ENCODE peak calls at places on chromosomes 11 and 22, in five cellular contexts. A is HFFc6, H is AG10803, D is GM12864, Q is choroid plexus epithelial cell. K is an unnamed sample.

GRCh38 chr11:102495161-102496042 is 35.1 kb downstream of the MMP7 start:
- DNase-seq in A (peak; percentile 78), H (peak; percentile 90), D (peak; percentile 55), Q (peak; percentile 95), K (no peak)

GRCh38 chr22:42994917-42995562 is 19.9 kb downstream of the PACSIN2 start:
- DNase-seq in A (peak; percentile 95), D (no peak), H (peak; percentile 93), Q (peak; percentile 93), K (peak; percentile 76)

GRCh38 chr22:20471126-20471833 is 24.3 kb downstream of the KLHL22 start:
- DNase-seq in Q (no peak), D (no peak), H (no peak), A (no peak), K (no peak)

GRCh38 chr11:125341676-125342075 is 154.4 kb downstream of the FEZ1 start:
- DNase-seq in A (no peak), H (no peak), Q (no peak), D (no peak), K (no peak)

GRCh38 chr11:129191649-129192048 is 476 bp downstream of the ARHGAP32 start:
- DNase-seq in D (no peak), Q (no peak), H (no peak), A (no peak), K (no peak)

GRCh38 chr11:72561856-72562255 is 112.4 kb downstream of the PDE2A start:
- DNase-seq in D (no peak), Q (no peak), A (no peak), H (no peak), K (no peak)

GRCh38 chr22:34914871-34915270 is 151.1 kb upstream of the ISX start:
- DNase-seq in Q (no peak), D (no peak), H (peak; percentile 54), A (no peak), K (no peak)

GRCh38 chr22:39024923-39025322 is 4.0 kb downstream of the APOBEC3D start:
- DNase-seq in A (no peak), Q (no peak), H (no peak), D (no peak), K (no peak)

GRCh38 chr22:42270512-42271190 is at the start of gene TCF20:
- DNase-seq in H (peak; percentile 60), D (peak; percentile 36), Q (peak; percentile 71), A (peak; percentile 52), K (peak; percentile 69)

GRCh38 chr11:108636222-108636621 is 28.6 kb upstream of the DDX10 start:
- DNase-seq in D (no peak), H (no peak), A (no peak), Q (no peak), K (no peak)

GRCh38 chr22:34096770-34097169 is 176.5 kb upstream of the LARGE1 start:
- DNase-seq in D (no peak), Q (no peak), A (no peak), H (no peak), K (no peak)

GRCh38 chr11:130765369-130765768 is 150.9 kb downstream of the SNX19 start:
- DNase-seq in H (no peak), D (no peak), Q (no peak), A (no peak), K (no peak)

GRCh38 chr11:30046211-30046945 is 29.5 kb upstream of the KCNA4 start:
- DNase-seq in D (no peak), Q (no peak), A (no peak), H (no peak), K (no peak)

GRCh38 chr11:87036756-87037449 is 831 bp upstream of the TMEM135 start:
- DNase-seq in A (no peak), H (no peak), Q (peak; percentile 17), D (no peak), K (no peak)

GRCh38 chr11:708511-708910 is 2.5 kb downstream of the EPS8L2 start:
- DNase-seq in A (no peak), Q (no peak), H (no peak), D (no peak), K (no peak)

GRCh38 chr11:68146010-68146540 is 24.9 kb upstream of the CHKA start:
- DNase-seq in H (no peak), D (no peak), A (no peak), Q (no peak), K (peak; percentile 88)

GRCh38 chr11:97856666-97857065 is 1164.1 kb upstream of the CNTN5 start:
- DNase-seq in Q (no peak), D (no peak), H (no peak), A (no peak), K (no peak)

GRCh38 chr11:5891216-5891800 is 1.7 kb upstream of the OR52E5 start:
- DNase-seq in D (no peak), A (no peak), Q (peak; percentile 30), H (peak; percentile 9), K (no peak)

GRCh38 chr11:13207665-13208594 is 69.7 kb upstream of the BMAL1 start:
- DNase-seq in H (peak; percentile 85), D (no peak), A (peak; percentile 54), Q (peak; percentile 95), K (peak; percentile 63)

GRCh38 chr11:15127341-15127740 is 12.6 kb downstream of the INSC start:
- DNase-seq in D (no peak), H (peak; percentile 78), A (peak; percentile 74), Q (peak; percentile 67), K (peak; percentile 32)

GRCh38 chr11:116357769-116358544 is 414.8 kb downstream of the BUD13 start:
- DNase-seq in H (no peak), Q (no peak), A (no peak), D (no peak), K (no peak)

GRCh38 chr11:111633756-111634362 is 31.6 kb downstream of the SIK2 start:
- DNase-seq in H (peak; percentile 34), Q (peak; percentile 47), D (no peak), A (no peak), K (no peak)

GRCh38 chr22:32531955-32532818 is 57.6 kb downstream of the FBXO7 start:
- DNase-seq in A (peak; percentile 92), Q (peak; percentile 86), D (no peak), H (peak; percentile 97), K (peak; percentile 93)

GRCh38 chr11:10155793-10156490 is 138.1 kb downstream of the SBF2 start:
- DNase-seq in H (no peak), A (no peak), Q (no peak), D (no peak), K (no peak)

GRCh38 chr11:49442669-49443068 is 234.3 kb upstream of the FOLH1 start:
- DNase-seq in H (no peak), D (no peak), Q (no peak), A (no peak), K (no peak)

DNA sequence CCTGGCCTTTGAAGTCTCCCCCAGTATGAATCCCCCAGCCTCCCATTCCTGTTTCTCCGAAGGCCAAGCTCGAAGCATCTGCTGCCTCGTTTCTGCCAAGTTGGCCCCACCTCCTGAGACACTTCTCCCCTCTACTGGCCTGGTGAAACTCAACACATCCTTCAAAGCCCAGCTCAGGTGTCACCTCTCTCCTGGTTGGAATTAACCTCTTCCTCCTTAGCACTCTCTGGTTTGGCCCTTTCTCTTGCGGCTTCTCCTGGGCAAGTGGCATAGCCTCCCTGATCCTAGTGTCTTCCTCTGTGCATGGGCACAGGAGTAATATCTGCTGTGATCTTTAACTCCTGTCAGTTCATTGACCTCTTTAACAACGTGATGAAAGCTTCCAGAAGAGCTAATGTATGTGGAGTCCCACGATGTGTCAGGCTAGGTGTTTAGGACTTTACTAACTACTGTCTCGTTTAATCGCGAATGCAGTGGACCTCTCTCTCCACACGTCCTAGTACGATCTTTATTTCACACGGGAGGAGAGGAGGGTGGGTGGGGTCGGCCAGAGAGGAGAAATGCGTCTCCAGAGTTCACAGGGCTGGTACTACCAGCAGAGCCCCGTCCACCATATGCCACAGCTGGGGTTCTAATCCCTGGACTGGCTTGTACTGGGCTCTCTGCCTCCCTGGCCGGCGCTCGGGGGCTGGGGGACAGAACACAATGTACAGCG is 824 bp upstream of the PTPRJ start:
- DNase-seq in D (no peak), H (no peak), A (no peak), Q (no peak), K (no peak)
- TF ChIP-seq CTCF in D (no peak), H (no peak), A (no peak), Q (no peak), K (no peak)

DNA sequence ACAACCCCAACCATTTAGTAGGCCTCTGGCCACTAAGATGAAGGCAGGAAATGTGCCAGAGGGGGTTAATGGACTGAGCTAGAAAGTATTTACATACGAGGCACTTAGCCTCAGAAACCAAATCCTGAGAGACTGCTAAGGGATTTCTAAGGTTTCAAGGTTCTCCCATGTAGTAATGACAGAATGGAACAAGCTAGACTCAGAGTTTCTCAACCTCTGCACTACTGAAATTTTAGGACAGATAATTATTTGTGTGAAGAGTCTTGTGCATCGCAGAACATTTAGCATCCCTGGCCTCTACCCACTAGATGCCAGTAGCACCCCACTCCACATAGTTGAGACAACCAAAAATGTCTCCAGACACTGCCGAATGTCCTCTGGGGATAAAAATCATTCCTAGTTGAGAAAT is 54.8 kb upstream of the CHRM4 start:
- DNase-seq in A (peak; percentile 19), Q (peak; percentile 60), H (peak; percentile 34), D (no peak), K (no peak)
- TF ChIP-seq CTCF in A (peak; percentile 45), Q (peak; percentile 53), H (peak; percentile 41), D (no peak), K (no peak)

GRCh38 chr22:46761539-46762237 is 762 bp upstream of the TBC1D22A start:
- DNase-seq in A (no peak), D (no peak), Q (no peak), H (no peak), K (no peak)

GRCh38 chr22:46761017-46761416 is 1.4 kb upstream of the TBC1D22A start:
- DNase-seq in D (no peak), A (no peak), Q (no peak), H (no peak), K (no peak)

GRCh38 chr22:46764140-46764680 is 1.8 kb downstream of the TBC1D22A start:
- DNase-seq in H (no peak), Q (no peak), A (no peak), D (no peak), K (no peak)

GRCh38 chr22:46763051-46763705 is 728 bp downstream of the TBC1D22A start:
- DNase-seq in Q (peak; percentile 93), D (peak; percentile 83), H (no peak), A (no peak), K (peak; percentile 90)

GRCh38 chr22:46762238-46763050 is at the start of gene TBC1D22A:
- DNase-seq in D (peak; percentile 83), H (peak; percentile 92), A (peak; percentile 88), Q (peak; percentile 96), K (peak; percentile 96)
- TF ChIP-seq CTCF in D (no peak), H (no peak), A (peak; percentile 36), Q (peak; percentile 9), K (no peak)

DNA sequence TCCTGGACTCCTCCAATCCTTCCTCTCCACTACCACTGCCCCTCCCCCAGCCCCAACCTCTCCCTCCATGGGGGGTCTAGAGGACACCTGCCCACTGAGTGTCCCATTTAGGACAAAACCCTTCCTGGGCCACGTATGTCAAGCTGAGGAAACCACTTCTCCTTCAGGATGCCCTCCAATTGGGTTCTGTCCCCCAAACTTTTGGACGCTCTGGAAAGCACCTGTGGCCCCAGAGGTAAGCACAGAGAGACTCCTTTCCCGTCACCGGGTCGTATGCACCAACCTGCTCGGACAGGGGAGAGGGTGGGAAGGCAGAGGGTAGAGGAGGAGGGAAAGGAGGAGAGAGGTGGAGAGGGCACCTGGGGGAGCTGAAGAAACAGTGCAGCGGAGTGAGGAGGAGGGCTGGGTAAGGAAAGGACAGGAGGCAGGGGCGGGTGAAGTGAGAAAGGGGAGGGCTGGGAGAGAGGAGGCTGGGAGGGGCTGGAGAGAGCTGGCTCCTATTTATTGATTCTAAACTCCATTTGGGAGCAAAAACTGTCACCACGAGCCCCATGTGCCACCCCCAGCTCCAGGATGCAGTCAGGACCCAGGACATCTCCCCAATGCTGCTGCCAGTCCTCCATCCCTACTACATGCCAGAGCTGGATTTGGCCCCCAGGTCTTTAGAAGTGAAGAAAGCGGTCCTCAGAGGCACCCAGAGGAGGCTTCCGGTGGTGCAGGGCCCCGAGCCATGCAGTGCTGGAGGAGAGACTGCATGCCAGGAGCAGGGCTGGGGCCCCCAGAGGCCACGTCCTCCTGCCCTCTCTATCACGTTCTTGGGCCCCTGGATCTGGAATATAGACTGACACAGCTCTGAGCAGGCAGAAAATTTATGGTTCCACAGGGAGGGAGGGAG is 53.6 kb downstream of the SLC22A12 start:
- DNase-seq in Q (no peak), D (no peak), H (no peak), A (no peak), K (no peak)
- TF ChIP-seq CTCF in Q (peak; percentile 40), D (peak; percentile 13), H (no peak), A (peak; percentile 27), K (peak; percentile 9)

K was measured in right atrium auricular region.